ENCODE peak calls at places on chromosome 2, in five cellular contexts. One of them, this sample, is unnamed.
A peak's percentile ranks its signal among the peaks of the same experiment; 100 is the strongest.

GRCh38 chr2:39476524-39476923 is 39.4 kb upstream of the MAP4K3 start:
- DNase-seq in K562: no peak
- DNase-seq in GM12878: no peak
- DNase-seq in H1: no peak
- DNase-seq in HepG2: no peak
- DNase-seq in this sample: no peak

GRCh38 chr2:235699576-235699975 is 205.7 kb downstream of the AGAP1 start:
- DNase-seq in K562: no peak
- DNase-seq in HepG2: no peak
- DNase-seq in H1: no peak
- DNase-seq in GM12878: no peak
- DNase-seq in this sample: no peak

GRCh38 chr2:126658910-126659613 is 3.1 kb downstream of the GYPC start:
- DNase-seq in K562: no peak
- DNase-seq in GM12878: peak; percentile 56
- DNase-seq in HepG2: no peak
- DNase-seq in H1: no peak
- DNase-seq in this sample: no peak

GRCh38 chr2:128270306-128271185 is 48.1 kb downstream of the HS6ST1 start:
- DNase-seq in K562: no peak
- DNase-seq in GM12878: no peak
- DNase-seq in HepG2: peak; percentile 48
- DNase-seq in H1: no peak
- DNase-seq in this sample: no peak

GRCh38 chr2:157849591-157849990 is 26.5 kb downstream of the ACVR1 start:
- DNase-seq in GM12878: no peak
- DNase-seq in K562: no peak
- DNase-seq in HepG2: no peak
- DNase-seq in H1: no peak
- DNase-seq in this sample: no peak

GRCh38 chr2:100924520-100925451 is 77.3 kb upstream of the RPL31 start:
- DNase-seq in K562: no peak
- DNase-seq in HepG2: no peak
- DNase-seq in H1: no peak
- DNase-seq in GM12878: peak; percentile 37
- DNase-seq in this sample: no peak

GRCh38 chr2:74587664-74588277 is 33.3 kb downstream of the DOK1 start:
- DNase-seq in K562: peak; percentile 41
- DNase-seq in H1: peak; percentile 33
- DNase-seq in HepG2: peak; percentile 77
- DNase-seq in GM12878: no peak
- DNase-seq in this sample: peak; percentile 8

GRCh38 chr2:66561645-66562336 is 126.9 kb downstream of the MEIS1 start:
- DNase-seq in HepG2: no peak
- DNase-seq in GM12878: no peak
- DNase-seq in K562: no peak
- DNase-seq in H1: no peak
- DNase-seq in this sample: no peak

GRCh38 chr2:238274152-238274865 is 14.1 kb downstream of the PER2 start:
- DNase-seq in GM12878: no peak
- DNase-seq in K562: no peak
- DNase-seq in H1: no peak
- DNase-seq in HepG2: no peak
- DNase-seq in this sample: no peak

GRCh38 chr2:7083580-7084509 is 166.6 kb downstream of the RNF144A start:
- DNase-seq in GM12878: no peak
- DNase-seq in K562: peak; percentile 11
- DNase-seq in HepG2: peak; percentile 45
- DNase-seq in H1: no peak
- DNase-seq in this sample: peak; percentile 32

GRCh38 chr2:232230557-232230956 is 148.0 kb upstream of the ALPP start:
- DNase-seq in HepG2: peak; percentile 39
- DNase-seq in K562: no peak
- DNase-seq in GM12878: no peak
- DNase-seq in H1: peak; percentile 13
- DNase-seq in this sample: peak; percentile 3

GRCh38 chr2:196086517-196087368 is 18.1 kb upstream of the DNAH7 start:
- DNase-seq in H1: no peak
- DNase-seq in K562: no peak
- DNase-seq in HepG2: no peak
- DNase-seq in GM12878: no peak
- DNase-seq in this sample: no peak

GRCh38 chr2:201407265-201407664 is 44.0 kb downstream of the TRAK2 start:
- DNase-seq in K562: no peak
- DNase-seq in H1: no peak
- DNase-seq in GM12878: no peak
- DNase-seq in HepG2: no peak
- DNase-seq in this sample: no peak

GRCh38 chr2:238897911-238898311 is 50.0 kb downstream of the TWIST2 start:
- DNase-seq in GM12878: no peak
- DNase-seq in H1: no peak
- DNase-seq in HepG2: no peak
- DNase-seq in K562: no peak
- DNase-seq in this sample: no peak

GRCh38 chr2:99867690-99868089 is 274.7 kb downstream of the AFF3 start:
- DNase-seq in GM12878: no peak
- DNase-seq in HepG2: no peak
- DNase-seq in H1: no peak
- DNase-seq in K562: no peak
- DNase-seq in this sample: no peak

GRCh38 chr2:226124548-226125011 is 675.0 kb downstream of the IRS1 start:
- DNase-seq in HepG2: peak; percentile 56
- DNase-seq in GM12878: no peak
- DNase-seq in K562: no peak
- DNase-seq in H1: no peak
- DNase-seq in this sample: peak; percentile 90

GRCh38 chr2:161228511-161229240 is 68.4 kb downstream of the TANK start:
- DNase-seq in HepG2: no peak
- DNase-seq in K562: no peak
- DNase-seq in H1: no peak
- DNase-seq in GM12878: no peak
- DNase-seq in this sample: no peak

GRCh38 chr2:225064928-225065327 is 22.7 kb upstream of the DOCK10 start:
- DNase-seq in H1: no peak
- DNase-seq in K562: no peak
- DNase-seq in HepG2: no peak
- DNase-seq in GM12878: no peak
- DNase-seq in this sample: no peak

GRCh38 chr2:196183172-196183473 is 11.7 kb upstream of the STK17B start:
- DNase-seq in H1: no peak
- DNase-seq in HepG2: no peak
- DNase-seq in GM12878: no peak
- DNase-seq in K562: no peak
- DNase-seq in this sample: no peak

GRCh38 chr2:241858206-241859016 is at the start of gene PDCD1:
- DNase-seq in GM12878: no peak
- DNase-seq in HepG2: peak; percentile 31
- DNase-seq in H1: no peak
- DNase-seq in K562: peak; percentile 84
- DNase-seq in this sample: no peak

GRCh38 chr2:188089896-188090295 is 201.8 kb upstream of the GULP1 start:
- DNase-seq in K562: no peak
- DNase-seq in GM12878: no peak
- DNase-seq in HepG2: no peak
- DNase-seq in H1: no peak
- DNase-seq in this sample: no peak

GRCh38 chr2:119253760-119254600 is 30.3 kb downstream of the STEAP3 start:
- DNase-seq in H1: no peak
- DNase-seq in HepG2: no peak
- DNase-seq in GM12878: no peak
- DNase-seq in K562: no peak
- DNase-seq in this sample: no peak

GRCh38 chr2:239753537-239753936 is 271.6 kb downstream of the NDUFA10 start:
- DNase-seq in H1: no peak
- DNase-seq in GM12878: no peak
- DNase-seq in K562: no peak
- DNase-seq in HepG2: no peak
- DNase-seq in this sample: no peak

GRCh38 chr2:51084750-51085149 is 52.8 kb upstream of the NRXN1 start:
- DNase-seq in GM12878: no peak
- DNase-seq in K562: no peak
- DNase-seq in H1: peak; percentile 5
- DNase-seq in HepG2: no peak
- DNase-seq in this sample: no peak

GRCh38 chr2:47379384-47379783 is 23.6 kb upstream of the MSH2 start:
- DNase-seq in GM12878: no peak
- DNase-seq in HepG2: no peak
- DNase-seq in H1: no peak
- DNase-seq in K562: no peak
- DNase-seq in this sample: no peak

GRCh38 chr2:83695037-83695436 is 764.0 kb downstream of the SUCLG1 start:
- DNase-seq in HepG2: no peak
- DNase-seq in GM12878: no peak
- DNase-seq in K562: no peak
- DNase-seq in H1: no peak
- DNase-seq in this sample: no peak

GRCh38 chr2:83696838-83697237 is 762.2 kb downstream of the SUCLG1 start:
- DNase-seq in H1: no peak
- DNase-seq in GM12878: no peak
- DNase-seq in HepG2: no peak
- DNase-seq in K562: no peak
- DNase-seq in this sample: no peak

GRCh38 chr2:83695530-83695929 is 763.5 kb downstream of the SUCLG1 start:
- DNase-seq in GM12878: no peak
- DNase-seq in K562: no peak
- DNase-seq in HepG2: no peak
- DNase-seq in H1: no peak
- DNase-seq in this sample: no peak
- TF ChIP-seq SIN3A in GM12878: no peak
- TF ChIP-seq SIN3A in K562: no peak
- TF ChIP-seq SIN3A in HepG2: no peak
- TF ChIP-seq SIN3A in H1: no peak
- TF ChIP-seq SIN3A in this sample: no peak

GRCh38 chr2:173898996-173899395 is 66.2 kb downstream of the SP3 start:
- DNase-seq in GM12878: peak; percentile 28
- DNase-seq in HepG2: no peak
- DNase-seq in K562: no peak
- DNase-seq in H1: no peak
- DNase-seq in this sample: no peak

GRCh38 chr2:173898178-173898668 is 67.0 kb downstream of the SP3 start:
- DNase-seq in H1: no peak
- DNase-seq in HepG2: no peak
- DNase-seq in K562: no peak
- DNase-seq in GM12878: peak; percentile 94
- DNase-seq in this sample: no peak

GRCh38 chr2:173906626-173907025 is 58.5 kb downstream of the SP3 start:
- DNase-seq in K562: no peak
- DNase-seq in GM12878: no peak
- DNase-seq in H1: no peak
- DNase-seq in HepG2: no peak
- DNase-seq in this sample: no peak

GRCh38 chr2:173903611-173904394 is 61.4 kb downstream of the SP3 start:
- DNase-seq in H1: no peak
- DNase-seq in HepG2: no peak
- DNase-seq in GM12878: no peak
- DNase-seq in K562: no peak
- DNase-seq in this sample: no peak
- TF ChIP-seq POLR2A in H1: no peak
- TF ChIP-seq POLR2A in HepG2: peak; percentile 22
- TF ChIP-seq POLR2A in GM12878: peak; percentile 23
- TF ChIP-seq POLR2A in K562: peak; percentile 57
- TF ChIP-seq POLR2A in this sample: no peak

GRCh38 chr2:10058251-10059015 is 15.1 kb downstream of the KLF11 start:
- DNase-seq in K562: peak; percentile 24
- DNase-seq in HepG2: no peak
- DNase-seq in GM12878: no peak
- DNase-seq in H1: no peak
- DNase-seq in this sample: no peak

GRCh38 chr2:10059016-10059351 is 15.6 kb downstream of the KLF11 start:
- DNase-seq in HepG2: no peak
- DNase-seq in H1: no peak
- DNase-seq in K562: no peak
- DNase-seq in GM12878: no peak
- DNase-seq in this sample: no peak

GRCh38 chr2:10059552-10060335 is 16.4 kb downstream of the KLF11 start:
- DNase-seq in GM12878: no peak
- DNase-seq in HepG2: no peak
- DNase-seq in K562: no peak
- DNase-seq in H1: no peak
- DNase-seq in this sample: no peak

GRCh38 chr2:10056439-10056838 is 13.1 kb downstream of the KLF11 start:
- DNase-seq in H1: no peak
- DNase-seq in GM12878: no peak
- DNase-seq in HepG2: no peak
- DNase-seq in K562: no peak
- DNase-seq in this sample: no peak

GRCh38 chr2:10057231-10058107 is 14.1 kb downstream of the KLF11 start:
- DNase-seq in H1: peak; percentile 80
- DNase-seq in GM12878: no peak
- DNase-seq in HepG2: peak; percentile 51
- DNase-seq in K562: peak; percentile 91
- DNase-seq in this sample: no peak
- TF ChIP-seq MAX in H1: no peak
- TF ChIP-seq MAX in GM12878: no peak
- TF ChIP-seq MAX in HepG2: no peak
- TF ChIP-seq MAX in K562: peak; percentile 54
- TF ChIP-seq MAX in this sample: no peak

GRCh38 chr2:54859416-54859815 is 136.0 kb downstream of the EML6 start:
- DNase-seq in HepG2: no peak
- DNase-seq in K562: no peak
- DNase-seq in H1: no peak
- DNase-seq in GM12878: no peak
- DNase-seq in this sample: no peak

GRCh38 chr2:54858021-54858681 is 134.7 kb downstream of the EML6 start:
- DNase-seq in K562: no peak
- DNase-seq in GM12878: no peak
- DNase-seq in H1: no peak
- DNase-seq in HepG2: peak; percentile 86
- DNase-seq in this sample: no peak

GRCh38 chr2:54862229-54862628 is 138.8 kb downstream of the EML6 start:
- DNase-seq in HepG2: no peak
- DNase-seq in H1: no peak
- DNase-seq in GM12878: no peak
- DNase-seq in K562: no peak
- DNase-seq in this sample: no peak

GRCh38 chr2:54862742-54863141 is 139.3 kb downstream of the EML6 start:
- DNase-seq in K562: no peak
- DNase-seq in GM12878: no peak
- DNase-seq in HepG2: no peak
- DNase-seq in H1: no peak
- DNase-seq in this sample: no peak

DNA sequence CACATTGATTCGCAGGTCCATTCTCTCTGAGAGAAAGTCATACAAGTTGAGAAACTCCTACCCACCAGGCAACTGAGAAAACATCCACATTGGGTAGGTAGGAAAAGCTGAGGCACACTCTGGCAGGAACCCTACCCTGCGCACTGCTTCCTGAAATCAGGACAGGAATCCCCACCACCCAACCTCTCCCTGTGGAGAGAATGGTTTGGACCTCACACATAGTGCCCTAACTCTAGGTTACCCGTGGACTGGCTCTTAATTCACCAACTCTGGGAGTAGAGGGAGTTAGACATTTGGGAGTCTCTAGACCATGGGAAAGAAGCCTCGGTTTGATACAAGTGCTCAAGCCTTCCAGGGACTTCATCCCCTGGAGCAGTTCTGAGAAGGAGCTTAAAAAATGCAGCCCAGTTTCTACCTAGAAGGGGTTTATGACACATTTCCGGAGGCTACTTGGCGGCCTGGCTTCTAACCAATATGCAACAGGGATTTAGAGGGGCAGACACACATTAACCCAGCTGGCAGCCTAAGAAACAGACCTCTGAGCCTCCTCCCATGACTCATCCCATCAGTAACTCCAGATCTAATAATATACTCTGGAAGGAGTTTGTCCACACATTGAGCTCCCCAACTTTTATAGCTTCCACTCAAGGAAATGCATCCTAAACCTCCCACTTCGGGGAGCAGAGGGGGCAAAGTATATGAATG is 136.7 kb downstream of the EML6 start:
- DNase-seq in GM12878: no peak
- DNase-seq in H1: no peak
- DNase-seq in K562: no peak
- DNase-seq in HepG2: no peak
- DNase-seq in this sample: no peak
- TF ChIP-seq SIN3A in GM12878: no peak
- TF ChIP-seq SIN3A in H1: no peak
- TF ChIP-seq SIN3A in K562: no peak
- TF ChIP-seq SIN3A in HepG2: no peak
- TF ChIP-seq SIN3A in this sample: no peak